ENCODE peak calls at places on chromosomes 2 and 18, in eight cellular contexts. One of them, this sample, is unnamed. For H3K9me3, the result is how much of the 10 kb centered on the place peaks cover.

GRCh38 chr2:121427187-121427689 is 103.4 kb upstream of the RNU4ATAC start:
- DNase-seq in mammary epithelial cell: no peak
- DNase-seq in fibroblast of lung: no peak
- DNase-seq in MM.1S: no peak
- DNase-seq in astrocyte: no peak
- DNase-seq in H1: no peak
- DNase-seq in PC-9: no peak
- DNase-seq in HepG2: no peak
- DNase-seq in this sample: no peak

GRCh38 chr18:400466-400865 is 100.0 kb downstream of the COLEC12 start:
- DNase-seq in mammary epithelial cell: no peak
- DNase-seq in fibroblast of lung: peak
- DNase-seq in MM.1S: no peak
- DNase-seq in astrocyte: peak
- DNase-seq in H1: no peak
- DNase-seq in PC-9: peak
- DNase-seq in HepG2: no peak
- DNase-seq in this sample: no peak

GRCh38 chr2:192029089-192029488 is 165.6 kb downstream of the TMEFF2 start:
- DNase-seq in mammary epithelial cell: peak
- DNase-seq in fibroblast of lung: no peak
- DNase-seq in MM.1S: no peak
- DNase-seq in astrocyte: no peak
- DNase-seq in H1: peak
- DNase-seq in PC-9: no peak
- DNase-seq in HepG2: no peak
- DNase-seq in this sample: no peak

GRCh38 chr2:21501344-21502027 is 377.7 kb downstream of the TDRD15 start:
- DNase-seq in mammary epithelial cell: no peak
- DNase-seq in fibroblast of lung: no peak
- DNase-seq in MM.1S: no peak
- DNase-seq in astrocyte: no peak
- DNase-seq in H1: no peak
- DNase-seq in PC-9: no peak
- DNase-seq in HepG2: no peak
- DNase-seq in this sample: no peak

GRCh38 chr2:113818382-113818951 is 62.0 kb upstream of the SLC35F5 start:
- DNase-seq in mammary epithelial cell: peak
- DNase-seq in fibroblast of lung: peak
- DNase-seq in MM.1S: no peak
- DNase-seq in astrocyte: peak
- DNase-seq in H1: no peak
- DNase-seq in PC-9: peak
- DNase-seq in HepG2: peak
- DNase-seq in this sample: no peak

GRCh38 chr2:230537531-230537976 is 121.6 kb downstream of the SP100 start:
- DNase-seq in mammary epithelial cell: no peak
- DNase-seq in fibroblast of lung: no peak
- DNase-seq in MM.1S: no peak
- DNase-seq in astrocyte: no peak
- DNase-seq in H1: no peak
- DNase-seq in PC-9: no peak
- DNase-seq in HepG2: no peak
- DNase-seq in this sample: no peak

GRCh38 chr2:51662187-51662586 is 630.3 kb upstream of the NRXN1 start:
- DNase-seq in mammary epithelial cell: no peak
- DNase-seq in fibroblast of lung: no peak
- DNase-seq in MM.1S: no peak
- DNase-seq in astrocyte: no peak
- DNase-seq in H1: no peak
- DNase-seq in PC-9: no peak
- DNase-seq in HepG2: no peak
- DNase-seq in this sample: no peak

GRCh38 chr2:40243581-40243980 is 208.3 kb downstream of the SLC8A1 start:
- DNase-seq in mammary epithelial cell: no peak
- DNase-seq in fibroblast of lung: peak
- DNase-seq in MM.1S: no peak
- DNase-seq in astrocyte: peak
- DNase-seq in H1: no peak
- DNase-seq in PC-9: no peak
- DNase-seq in HepG2: no peak
- DNase-seq in this sample: no peak

GRCh38 chr18:68456985-68457384 is 257.9 kb downstream of the TMX3 start:
- DNase-seq in mammary epithelial cell: no peak
- DNase-seq in fibroblast of lung: peak
- DNase-seq in MM.1S: no peak
- DNase-seq in astrocyte: peak
- DNase-seq in H1: no peak
- DNase-seq in PC-9: no peak
- DNase-seq in HepG2: peak
- DNase-seq in this sample: no peak

GRCh38 chr2:43488737-43489136 is 107.1 kb downstream of the THADA start:
- DNase-seq in mammary epithelial cell: no peak
- DNase-seq in fibroblast of lung: no peak
- DNase-seq in MM.1S: no peak
- DNase-seq in astrocyte: no peak
- DNase-seq in H1: no peak
- DNase-seq in PC-9: no peak
- DNase-seq in HepG2: no peak
- DNase-seq in this sample: no peak

GRCh38 chr2:20698916-20699613 is 32.1 kb downstream of the GDF7 start:
- DNase-seq in mammary epithelial cell: no peak
- DNase-seq in fibroblast of lung: peak
- DNase-seq in MM.1S: peak
- DNase-seq in astrocyte: no peak
- DNase-seq in H1: no peak
- DNase-seq in PC-9: no peak
- DNase-seq in HepG2: no peak
- DNase-seq in this sample: no peak

GRCh38 chr2:240711296-240711695 is 19.6 kb downstream of the AQP12A start:
- DNase-seq in mammary epithelial cell: no peak
- DNase-seq in fibroblast of lung: no peak
- DNase-seq in MM.1S: no peak
- DNase-seq in astrocyte: no peak
- DNase-seq in H1: no peak
- DNase-seq in PC-9: no peak
- DNase-seq in HepG2: no peak
- DNase-seq in this sample: no peak

GRCh38 chr2:102145939-102146338 is 3.4 kb downstream of the IL1R1 start:
- DNase-seq in mammary epithelial cell: no peak
- DNase-seq in fibroblast of lung: no peak
- DNase-seq in MM.1S: no peak
- DNase-seq in astrocyte: no peak
- DNase-seq in H1: no peak
- DNase-seq in PC-9: no peak
- DNase-seq in HepG2: no peak
- DNase-seq in this sample: no peak

GRCh38 chr2:102144128-102144527 is 1.6 kb downstream of the IL1R1 start:
- DNase-seq in mammary epithelial cell: no peak
- DNase-seq in fibroblast of lung: no peak
- DNase-seq in MM.1S: no peak
- DNase-seq in astrocyte: no peak
- DNase-seq in H1: no peak
- DNase-seq in PC-9: no peak
- DNase-seq in HepG2: no peak
- DNase-seq in this sample: no peak

GRCh38 chr2:102142829-102143449 is 393 bp downstream of the IL1R1 start:
- DNase-seq in mammary epithelial cell: peak
- DNase-seq in fibroblast of lung: peak
- DNase-seq in MM.1S: no peak
- DNase-seq in astrocyte: peak
- DNase-seq in H1: peak
- DNase-seq in PC-9: no peak
- DNase-seq in HepG2: peak
- DNase-seq in this sample: no peak

GRCh38 chr2:102143450-102143985 is 972 bp downstream of the IL1R1 start:
- DNase-seq in mammary epithelial cell: no peak
- DNase-seq in fibroblast of lung: peak
- DNase-seq in MM.1S: no peak
- DNase-seq in astrocyte: no peak
- DNase-seq in H1: no peak
- DNase-seq in PC-9: no peak
- DNase-seq in HepG2: peak
- DNase-seq in this sample: no peak

GRCh38 chr2:102145107-102145506 is 2.6 kb downstream of the IL1R1 start:
- DNase-seq in mammary epithelial cell: no peak
- DNase-seq in fibroblast of lung: no peak
- DNase-seq in MM.1S: no peak
- DNase-seq in astrocyte: no peak
- DNase-seq in H1: no peak
- DNase-seq in PC-9: no peak
- DNase-seq in HepG2: no peak
- DNase-seq in this sample: no peak
- H3K9me3 ChIP-seq in mammary epithelial cell: under half
- H3K9me3 ChIP-seq in fibroblast of lung: under half
- H3K9me3 ChIP-seq in MM.1S: under half
- H3K9me3 ChIP-seq in astrocyte: under half
- H3K9me3 ChIP-seq in H1: under half
- H3K9me3 ChIP-seq in PC-9: under half
- H3K9me3 ChIP-seq in HepG2: under half
- H3K9me3 ChIP-seq in this sample: under half

GRCh38 chr2:152097291-152098032 is 1.4 kb downstream of the CACNB4 start:
- DNase-seq in mammary epithelial cell: peak
- DNase-seq in fibroblast of lung: no peak
- DNase-seq in MM.1S: no peak
- DNase-seq in astrocyte: no peak
- DNase-seq in H1: no peak
- DNase-seq in PC-9: peak
- DNase-seq in HepG2: peak
- DNase-seq in this sample: no peak

GRCh38 chr2:152098798-152099654 is at the start of gene CACNB4:
- DNase-seq in mammary epithelial cell: no peak
- DNase-seq in fibroblast of lung: no peak
- DNase-seq in MM.1S: no peak
- DNase-seq in astrocyte: no peak
- DNase-seq in H1: peak
- DNase-seq in PC-9: no peak
- DNase-seq in HepG2: no peak
- DNase-seq in this sample: no peak

GRCh38 chr2:152099655-152100050 is 809 bp upstream of the CACNB4 start:
- DNase-seq in mammary epithelial cell: no peak
- DNase-seq in fibroblast of lung: no peak
- DNase-seq in MM.1S: no peak
- DNase-seq in astrocyte: no peak
- DNase-seq in H1: no peak
- DNase-seq in PC-9: no peak
- DNase-seq in HepG2: no peak
- DNase-seq in this sample: no peak

GRCh38 chr2:152100961-152101360 is 2.1 kb upstream of the CACNB4 start:
- DNase-seq in mammary epithelial cell: no peak
- DNase-seq in fibroblast of lung: no peak
- DNase-seq in MM.1S: no peak
- DNase-seq in astrocyte: no peak
- DNase-seq in H1: no peak
- DNase-seq in PC-9: no peak
- DNase-seq in HepG2: no peak
- DNase-seq in this sample: no peak

GRCh38 chr2:152098033-152098797 is 629 bp downstream of the CACNB4 start:
- DNase-seq in mammary epithelial cell: peak
- DNase-seq in fibroblast of lung: no peak
- DNase-seq in MM.1S: no peak
- DNase-seq in astrocyte: no peak
- DNase-seq in H1: peak
- DNase-seq in PC-9: no peak
- DNase-seq in HepG2: no peak
- DNase-seq in this sample: no peak
- TF ChIP-seq EZH2 in mammary epithelial cell: peak
- TF ChIP-seq EZH2 in fibroblast of lung: no peak
- TF ChIP-seq EZH2 in MM.1S: no peak
- TF ChIP-seq EZH2 in astrocyte: peak
- TF ChIP-seq EZH2 in H1: peak
- TF ChIP-seq EZH2 in PC-9: peak
- TF ChIP-seq EZH2 in HepG2: peak
- TF ChIP-seq EZH2 in this sample: no peak

DNA sequence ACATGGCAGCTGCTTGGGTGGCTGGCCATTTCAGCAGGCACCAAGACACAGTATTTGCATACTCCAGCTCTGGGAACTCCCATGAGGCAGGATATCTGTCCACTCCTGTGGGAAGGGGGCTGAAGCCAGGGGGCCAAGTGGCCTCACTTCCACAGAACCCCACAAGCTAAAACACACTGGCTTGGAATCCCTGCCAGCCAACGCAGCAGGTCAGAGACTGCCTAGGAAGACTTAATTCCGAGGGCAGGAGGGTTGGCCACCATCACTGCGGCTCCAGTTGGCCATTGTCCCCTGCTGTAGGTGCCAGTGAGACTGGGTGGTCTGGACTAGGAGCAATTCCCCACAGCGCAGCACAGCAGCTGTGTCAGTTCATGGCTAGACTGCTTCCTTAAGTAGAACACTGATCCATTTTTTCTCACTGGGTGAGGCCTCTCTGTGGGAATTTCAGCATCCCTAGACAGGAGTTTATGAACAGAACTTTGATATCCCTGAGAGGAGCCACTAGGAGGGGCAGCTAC is 52.0 kb downstream of the SPAG16 start:
- DNase-seq in mammary epithelial cell: no peak
- DNase-seq in fibroblast of lung: no peak
- DNase-seq in MM.1S: no peak
- DNase-seq in astrocyte: no peak
- DNase-seq in H1: no peak
- DNase-seq in PC-9: no peak
- DNase-seq in HepG2: no peak
- DNase-seq in this sample: no peak
- H3K9me3 ChIP-seq in mammary epithelial cell: under half
- H3K9me3 ChIP-seq in fibroblast of lung: under half
- H3K9me3 ChIP-seq in MM.1S: under half
- H3K9me3 ChIP-seq in astrocyte: under half
- H3K9me3 ChIP-seq in H1: under half
- H3K9me3 ChIP-seq in PC-9: under half
- H3K9me3 ChIP-seq in HepG2: under half
- H3K9me3 ChIP-seq in this sample: under half

GRCh38 chr2:222298000-222298310 is 843 bp downstream of the PAX3 start:
- DNase-seq in mammary epithelial cell: no peak
- DNase-seq in fibroblast of lung: no peak
- DNase-seq in MM.1S: no peak
- DNase-seq in astrocyte: no peak
- DNase-seq in H1: no peak
- DNase-seq in PC-9: no peak
- DNase-seq in HepG2: no peak
- DNase-seq in this sample: no peak

GRCh38 chr2:222297600-222297935 is 1.2 kb downstream of the PAX3 start:
- DNase-seq in mammary epithelial cell: no peak
- DNase-seq in fibroblast of lung: no peak
- DNase-seq in MM.1S: no peak
- DNase-seq in astrocyte: no peak
- DNase-seq in H1: peak
- DNase-seq in PC-9: no peak
- DNase-seq in HepG2: no peak
- DNase-seq in this sample: no peak

GRCh38 chr2:222296911-222297599 is 1.7 kb downstream of the PAX3 start:
- DNase-seq in mammary epithelial cell: no peak
- DNase-seq in fibroblast of lung: peak
- DNase-seq in MM.1S: no peak
- DNase-seq in astrocyte: peak
- DNase-seq in H1: no peak
- DNase-seq in PC-9: no peak
- DNase-seq in HepG2: no peak
- DNase-seq in this sample: no peak

GRCh38 chr2:222299926-222300724 is 1.3 kb upstream of the PAX3 start:
- DNase-seq in mammary epithelial cell: no peak
- DNase-seq in fibroblast of lung: no peak
- DNase-seq in MM.1S: no peak
- DNase-seq in astrocyte: no peak
- DNase-seq in H1: peak
- DNase-seq in PC-9: no peak
- DNase-seq in HepG2: no peak
- DNase-seq in this sample: no peak

GRCh38 chr2:222298311-222299150 is at the start of gene PAX3:
- DNase-seq in mammary epithelial cell: no peak
- DNase-seq in fibroblast of lung: peak
- DNase-seq in MM.1S: no peak
- DNase-seq in astrocyte: peak
- DNase-seq in H1: peak
- DNase-seq in PC-9: no peak
- DNase-seq in HepG2: no peak
- DNase-seq in this sample: no peak
- TF ChIP-seq EZH2 in mammary epithelial cell: peak
- TF ChIP-seq EZH2 in fibroblast of lung: no peak
- TF ChIP-seq EZH2 in MM.1S: no peak
- TF ChIP-seq EZH2 in astrocyte: no peak
- TF ChIP-seq EZH2 in H1: peak
- TF ChIP-seq EZH2 in PC-9: no peak
- TF ChIP-seq EZH2 in HepG2: no peak
- TF ChIP-seq EZH2 in this sample: no peak